ENCODE peak calls at places on chromosome 1, in six cellular contexts. One of them, this sample, is unnamed.

GRCh38 chr1:111475706-111476105 is 1.9 kb downstream of the C1orf162 start:
- DNase-seq in HCEC 1CT: no peak
- DNase-seq in fibroblast of the aortic adventitia: no peak
- DNase-seq in upper lobe of right lung: no peak
- DNase-seq in NCI-H345: no peak
- DNase-seq in activated gamma-delta T cell treated with Interleukin-2 at 50 U/mL for 16 hours: peak
- DNase-seq in this sample: no peak

GRCh38 chr1:90133133-90133532 is 138.2 kb downstream of the ZNF326 start:
- DNase-seq in HCEC 1CT: peak
- DNase-seq in fibroblast of the aortic adventitia: peak
- DNase-seq in upper lobe of right lung: no peak
- DNase-seq in NCI-H345: peak
- DNase-seq in activated gamma-delta T cell treated with Interleukin-2 at 50 U/mL for 16 hours: no peak
- DNase-seq in this sample: peak

GRCh38 chr1:81323862-81324261 is 476.9 kb upstream of the ADGRL2 start:
- DNase-seq in HCEC 1CT: no peak
- DNase-seq in fibroblast of the aortic adventitia: no peak
- DNase-seq in upper lobe of right lung: no peak
- DNase-seq in NCI-H345: no peak
- DNase-seq in activated gamma-delta T cell treated with Interleukin-2 at 50 U/mL for 16 hours: no peak
- DNase-seq in this sample: no peak

GRCh38 chr1:181767001-181767708 is 283.8 kb downstream of the CACNA1E start:
- DNase-seq in HCEC 1CT: no peak
- DNase-seq in fibroblast of the aortic adventitia: no peak
- DNase-seq in upper lobe of right lung: no peak
- DNase-seq in NCI-H345: no peak
- DNase-seq in activated gamma-delta T cell treated with Interleukin-2 at 50 U/mL for 16 hours: no peak
- DNase-seq in this sample: no peak

GRCh38 chr1:204044448-204044847 is 28.5 kb upstream of the SOX13 start:
- DNase-seq in HCEC 1CT: no peak
- DNase-seq in fibroblast of the aortic adventitia: no peak
- DNase-seq in upper lobe of right lung: no peak
- DNase-seq in NCI-H345: no peak
- DNase-seq in activated gamma-delta T cell treated with Interleukin-2 at 50 U/mL for 16 hours: no peak
- DNase-seq in this sample: no peak

GRCh38 chr1:248194117-248194516 is 2.9 kb upstream of the OR2M3 start:
- DNase-seq in HCEC 1CT: no peak
- DNase-seq in fibroblast of the aortic adventitia: no peak
- DNase-seq in upper lobe of right lung: no peak
- DNase-seq in NCI-H345: no peak
- DNase-seq in activated gamma-delta T cell treated with Interleukin-2 at 50 U/mL for 16 hours: no peak
- DNase-seq in this sample: no peak

GRCh38 chr1:3453203-3453761 is 1.2 kb upstream of the ARHGEF16 start:
- DNase-seq in HCEC 1CT: peak
- DNase-seq in fibroblast of the aortic adventitia: peak
- DNase-seq in upper lobe of right lung: peak
- DNase-seq in NCI-H345: peak
- DNase-seq in activated gamma-delta T cell treated with Interleukin-2 at 50 U/mL for 16 hours: peak
- DNase-seq in this sample: peak

GRCh38 chr1:226248091-226248490 is 24.6 kb downstream of the MIXL1 start:
- DNase-seq in HCEC 1CT: no peak
- DNase-seq in fibroblast of the aortic adventitia: peak
- DNase-seq in upper lobe of right lung: no peak
- DNase-seq in NCI-H345: no peak
- DNase-seq in activated gamma-delta T cell treated with Interleukin-2 at 50 U/mL for 16 hours: no peak
- DNase-seq in this sample: peak

GRCh38 chr1:64469977-64470669 is at the start of gene CACHD1:
- DNase-seq in HCEC 1CT: peak
- DNase-seq in fibroblast of the aortic adventitia: peak
- DNase-seq in upper lobe of right lung: peak
- DNase-seq in NCI-H345: peak
- DNase-seq in activated gamma-delta T cell treated with Interleukin-2 at 50 U/mL for 16 hours: peak
- DNase-seq in this sample: peak